ENCODE peak calls at places on chromosomes 11 and 22, in four cellular contexts. C is RCC 7860, R is head of caudate nucleus, P is NCI-H2081. T is an unnamed sample.

GRCh38 chr11:60118333-60118732 is 29.9 kb downstream of the MS4A2 start:
- DNase-seq in C (no peak), R (no peak), P (no peak), T (no peak)

GRCh38 chr11:118342503-118343161 is at the start of gene CD3D:
- DNase-seq in C (no peak), R (no peak), P (no peak), T (no peak)

GRCh38 chr11:30197869-30198268 is 32.9 kb upstream of the FSHB start:
- DNase-seq in C (no peak), R (no peak), P (no peak), T (no peak)

GRCh38 chr22:46053563-46054090 is 76.7 kb upstream of the WNT7B start:
- DNase-seq in C (peak; percentile 47), R (peak; percentile 85), P (peak; percentile 82), T (no peak)

GRCh38 chr11:75583710-75584658 is 21.9 kb downstream of the SERPINH1 start:
- DNase-seq in C (no peak), R (peak; percentile 78), P (peak; percentile 62), T (peak; percentile 73)

GRCh38 chr11:118113031-118113430 is 26.3 kb upstream of the SMIM35 start:
- DNase-seq in C (no peak), R (no peak), P (no peak), T (no peak)

GRCh38 chr22:44396727-44397722 is 84.3 kb upstream of the SHISAL1 start:
- DNase-seq in C (no peak), R (peak; percentile 15), P (no peak), T (no peak)

GRCh38 chr22:24969588-24970301 is 17.2 kb downstream of the KIAA1671 start:
- DNase-seq in C (peak; percentile 81), R (no peak), P (no peak), T (no peak)

GRCh38 chr11:65056999-65057398 is 1.4 kb downstream of the NAALADL1 start:
- DNase-seq in C (no peak), R (no peak), P (no peak), T (no peak)

GRCh38 chr11:117465236-117465997 is 137.8 kb downstream of the CEP164 start:
- DNase-seq in C (no peak), R (no peak), P (no peak), T (no peak)

GRCh38 chr11:69444381-69445130 is 36.9 kb upstream of the LINC01488 start:
- DNase-seq in C (peak; percentile 14), R (no peak), P (no peak), T (no peak)

GRCh38 chr11:92122561-92122960 is 102.1 kb upstream of the FAT3 start:
- DNase-seq in C (no peak), R (no peak), P (peak; percentile 21), T (peak; percentile 26)

GRCh38 chr11:131977854-131978253 is 607.4 kb downstream of the NTM start:
- DNase-seq in C (peak; percentile 83), R (no peak), P (no peak), T (no peak)

GRCh38 chr11:120715239-120715638 is 203.7 kb downstream of the GRIK4 start:
- DNase-seq in C (no peak), R (no peak), P (no peak), T (peak; percentile 26)

GRCh38 chr11:122879785-122880184 is 2.8 kb upstream of the JHY start:
- DNase-seq in C (no peak), R (no peak), P (peak; percentile 27), T (no peak)

GRCh38 chr11:83044958-83045712 is 26.6 kb downstream of the RAB30 start:
- DNase-seq in C (peak; percentile 54), R (no peak), P (peak; percentile 77), T (peak; percentile 52)

GRCh38 chr11:19889531-19889930 is 176.9 kb downstream of the NAV2 start:
- DNase-seq in C (peak; percentile 84), R (no peak), P (no peak), T (no peak)

GRCh38 chr11:19573666-19574065 is 139.0 kb upstream of the NAV2 start:
- DNase-seq in C (no peak), R (no peak), P (peak; percentile 69), T (peak; percentile 57)

GRCh38 chr11:13207270-13207664 is 70.3 kb upstream of the BMAL1 start:
- DNase-seq in C (no peak), R (no peak), P (no peak), T (no peak)

GRCh38 chr11:6635082-6635932 is 16.1 kb upstream of the TPP1 start:
- DNase-seq in C (no peak), R (peak; percentile 68), P (no peak), T (no peak)

GRCh38 chr11:97367406-97368083 is 977.7 kb downstream of the JRKL start:
- DNase-seq in C (no peak), R (no peak), P (no peak), T (no peak)

GRCh38 chr22:24390156-24390555 is 37.2 kb upstream of the ADORA2A start:
- DNase-seq in C (no peak), R (no peak), P (no peak), T (no peak)

GRCh38 chr11:36372101-36372767 is 76.1 kb downstream of the PRR5L start:
- DNase-seq in C (peak; percentile 43), R (no peak), P (no peak), T (no peak)

GRCh38 chr22:25930710-25931353 is 188.8 kb downstream of the MYO18B start:
- DNase-seq in C (no peak), R (no peak), P (peak; percentile 99), T (peak; percentile 98)

GRCh38 chr22:28923826-28924732 is 40.7 kb downstream of the ZNRF3 start:
- DNase-seq in C (no peak), R (peak; percentile 46), P (no peak), T (peak; percentile 71)